ENCODE peak calls at places on chromosomes 3 and 15, in five cellular contexts. Z is T follicular helper cell; P is activated effector memory CD4-positive, alpha-beta T cell treated with anti-CD3 and anti-CD28 coated beads, Interleukin-2, amount 50 U/mL, for 16 hours; H is stimulated activated CD4-positive, alpha-beta T cell treated with anti-CD3 and anti-CD28 coated beads, Interleukin-2, amount 100 ng/mL, for 48 hours; M is activated T-helper 1 cell treated with anti-CD3 and anti-CD28 coated beads, Interleukin-12 subunit alpha, Interleukin-12 subunit beta, Interleukin-2, Interleukin-4 antibody, amounts not matched to agents 30 ng/mL and 10 ng/mL and 1 ng/mL, durations not matched to agents 14 hours and 24 hours and 36 hours. N is an unnamed sample.

GRCh38 chr3:40782086-40782721 is 257.4 kb downstream of the ZNF621 start:
- DNase-seq in Z (no peak), H (no peak), M (no peak), P (no peak), N (no peak)

GRCh38 chr3:58631742-58632141 is 34.8 kb downstream of the FAM3D start:
- DNase-seq in P (no peak), H (no peak), M (no peak), Z (no peak), N (no peak)

GRCh38 chr3:70889162-70890045 is 577.0 kb upstream of the MDFIC2 start:
- DNase-seq in P (no peak), H (no peak), M (no peak), Z (no peak), N (no peak)

GRCh38 chr3:156509209-156510174 is 45.4 kb downstream of the SSR3 start:
- DNase-seq in P (no peak), M (no peak), Z (no peak), H (no peak), N (peak)

GRCh38 chr15:74443100-74443909 is 9.5 kb upstream of the SEMA7A start:
- DNase-seq in M (no peak), Z (no peak), P (no peak), H (no peak), N (no peak)

GRCh38 chr15:49145651-49146609 is 9.5 kb downstream of the COPS2 start:
- DNase-seq in H (peak), M (peak), P (no peak), Z (no peak), N (no peak)

GRCh38 chr15:39131605-39132004 is 449.3 kb upstream of the THBS1 start:
- DNase-seq in P (no peak), M (no peak), H (no peak), Z (no peak), N (no peak)

GRCh38 chr15:69988541-69989225 is 109.0 kb downstream of the TLE3 start:
- DNase-seq in Z (no peak), H (no peak), M (no peak), P (no peak), N (no peak)

GRCh38 chr3:173732237-173732636 is 334.7 kb downstream of the NLGN1 start:
- DNase-seq in M (no peak), Z (no peak), P (no peak), H (no peak), N (no peak)

GRCh38 chr3:194584866-194585265 is 48.4 kb downstream of the TMEM44 start:
- DNase-seq in Z (no peak), P (no peak), H (no peak), M (no peak), N (no peak)

GRCh38 chr3:120145498-120146285 is 51.4 kb upstream of the GSK3B start:
- DNase-seq in M (peak), P (no peak), H (peak), Z (no peak), N (no peak)

GRCh38 chr3:126433496-126434263 is 39.0 kb downstream of the CFAP100 start:
- DNase-seq in Z (no peak), H (no peak), P (no peak), M (no peak), N (no peak)

GRCh38 chr3:174342941-174343431 is 516.1 kb upstream of the NAALADL2 start:
- DNase-seq in H (no peak), Z (no peak), M (no peak), P (no peak), N (no peak)

GRCh38 chr15:44435893-44436667 is 8.7 kb downstream of the CTDSPL2 start:
- DNase-seq in Z (no peak), P (no peak), M (no peak), H (no peak), N (no peak)

GRCh38 chr15:25170113-25170731 is 215.4 kb downstream of the SNRPN start:
- DNase-seq in Z (no peak), H (no peak), M (no peak), P (peak), N (no peak)

GRCh38 chr3:172046268-172046915 is 7.0 kb downstream of the FNDC3B start:
- DNase-seq in P (no peak), Z (no peak), M (no peak), H (no peak), N (no peak)

GRCh38 chr15:76626611-76627010 is 278.5 kb downstream of the SCAPER start:
- DNase-seq in M (no peak), H (no peak), P (no peak), Z (no peak), N (no peak)

GRCh38 chr3:195187609-195188529 is 83.1 kb downstream of the XXYLT1 start:
- DNase-seq in H (no peak), Z (no peak), M (no peak), P (no peak), N (no peak)

GRCh38 chr15:72068826-72069225 is 49.1 kb downstream of the MYO9A start:
- DNase-seq in Z (no peak), P (no peak), H (no peak), M (no peak), N (no peak)

GRCh38 chr3:37492977-37493471 is 318.6 kb upstream of the LRRFIP2 start:
- DNase-seq in M (no peak), P (no peak), Z (no peak), H (no peak), N (no peak)

GRCh38 chr3:115836944-115837343 is 213.6 kb downstream of the GAP43 start:
- DNase-seq in M (no peak), H (no peak), Z (no peak), P (no peak), N (no peak)

GRCh38 chr15:49627407-49627877 is 6.6 kb downstream of the DTWD1 start:
- DNase-seq in Z (no peak), M (no peak), P (no peak), H (no peak), N (no peak)

GRCh38 chr3:30597131-30597768 is 9.2 kb upstream of the TGFBR2 start:
- DNase-seq in H (no peak), M (no peak), Z (no peak), P (no peak), N (no peak)

GRCh38 chr3:184320099-184320445 is 5.7 kb downstream of the EIF4G1 start:
- DNase-seq in H (no peak), M (no peak), P (peak), Z (no peak), N (no peak)

GRCh38 chr3:112460519-112460918 is 38.8 kb downstream of the BTLA start:
- DNase-seq in M (no peak), H (no peak), P (no peak), Z (no peak), N (no peak)

GRCh38 chr3:55720614-55721013 is 233.5 kb upstream of the WNT5A start:
- DNase-seq in H (no peak), Z (no peak), M (no peak), P (no peak), N (no peak)

GRCh38 chr3:80283783-80284182 is 516.0 kb upstream of the ROBO1 start:
- DNase-seq in P (no peak), H (no peak), M (no peak), Z (no peak), N (no peak)

GRCh38 chr3:23728651-23729117 is 77.1 kb upstream of the UBE2E1 start:
- DNase-seq in H (no peak), P (no peak), M (no peak), Z (no peak), N (no peak)

GRCh38 chr3:77468408-77469045 is 428.6 kb downstream of the ROBO2 start:
- DNase-seq in Z (no peak), M (no peak), P (no peak), H (no peak), N (no peak)

GRCh38 chr15:45435124-45435903 is 57.0 kb upstream of the GATM start:
- DNase-seq in Z (no peak), H (no peak), P (no peak), M (no peak), N (no peak)

GRCh38 chr3:3798641-3799113 is 554 bp upstream of the LRRN1 start:
- DNase-seq in P (no peak), H (no peak), Z (no peak), M (no peak), N (peak)

GRCh38 chr3:189142527-189142926 is 29.2 kb upstream of the TPRG1 start:
- DNase-seq in M (no peak), H (no peak), Z (no peak), P (peak), N (no peak)

GRCh38 chr3:58214484-58215316 is 3.9 kb upstream of the DNASE1L3 start:
- DNase-seq in Z (no peak), P (no peak), M (no peak), H (peak), N (peak)

GRCh38 chr3:58383904-58384303 is 49.7 kb downstream of the PDHB start:
- DNase-seq in Z (no peak), H (no peak), M (no peak), P (no peak), N (no peak)

GRCh38 chr15:99409097-99409473 is 156.7 kb upstream of the MEF2A start:
- DNase-seq in H (no peak), P (no peak), M (no peak), Z (no peak), N (no peak)

GRCh38 chr3:143121240-143122088 is 1.9 kb downstream of the CHST2 start:
- DNase-seq in Z (peak), M (peak), H (peak), P (peak), N (peak)

GRCh38 chr3:152258448-152259302 is 10.1 kb upstream of the MBNL1 start:
- DNase-seq in M (peak), Z (peak), P (peak), H (no peak), N (no peak)

GRCh38 chr3:55893045-55893664 is 406.0 kb upstream of the WNT5A start:
- DNase-seq in Z (no peak), M (no peak), H (no peak), P (no peak), N (no peak)

GRCh38 chr3:49756036-49756435 is 30.3 kb downstream of the IP6K1 start:
- DNase-seq in M (no peak), P (no peak), Z (no peak), H (no peak), N (no peak)

N was measured in GM12892.